ENCODE peak calls at places on chromosomes 1 and 21, in eight cellular contexts. K is transverse colon; O is colonic mucosa; H is HCT116; F is A549; J is adrenal gland; Z is PC-3; Y is CD8-positive, alpha-beta T cell. U is an unnamed sample.

GRCh38 chr1:185008746-185009360 is 34.5 kb upstream of the NIBAN1 start:
- DNase-seq in K (no peak), O (no peak), H (no peak), F (no peak), J (no peak), Z (no peak), Y (no peak), U (no peak)

GRCh38 chr1:209646558-209646957 is 5.7 kb downstream of the LAMB3 start:
- DNase-seq in K (no peak), O (no peak), H (no peak), F (peak; percentile 23), J (no peak), Z (peak; percentile 56), Y (no peak), U (no peak)

GRCh38 chr1:10901091-10901893 is 104.8 kb upstream of the CASZ1 start:
- DNase-seq in K (peak; percentile 49), O (peak; percentile 34), H (no peak), F (no peak), J (no peak), Z (peak; percentile 29), Y (no peak), U (no peak)

GRCh38 chr21:20639026-20639425 is 359.2 kb upstream of the NCAM2 start:
- DNase-seq in K (no peak), O (no peak), H (no peak), F (no peak), J (no peak), Z (peak; percentile 45), Y (no peak), U (no peak)

GRCh38 chr21:39499156-39499555 is 47.4 kb downstream of the SH3BGR start:
- DNase-seq in K (no peak), O (no peak), H (no peak), F (no peak), J (no peak), Z (no peak), Y (no peak), U (no peak)

GRCh38 chr1:113812661-113813135 is 422 bp upstream of the RSBN1 start:
- DNase-seq in K (no peak), O (no peak), H (no peak), F (no peak), J (peak; percentile 20), Z (no peak), Y (no peak), U (peak; percentile 67)

GRCh38 chr1:118275716-118276115 is 90.7 kb upstream of the SPAG17 start:
- DNase-seq in K (no peak), O (no peak), H (no peak), F (no peak), J (no peak), Z (no peak), Y (no peak), U (no peak)

GRCh38 chr1:61082336-61083013 is at the start of gene NFIA:
- DNase-seq in K (peak; percentile 75), O (peak; percentile 76), H (peak; percentile 49), F (peak; percentile 86), J (peak; percentile 72), Z (peak; percentile 68), Y (no peak), U (peak; percentile 50)

GRCh38 chr21:39182484-39183271 is 573 bp downstream of the PSMG1 start:
- DNase-seq in K (peak; percentile 23), O (peak; percentile 45), H (no peak), F (peak; percentile 4), J (peak; percentile 45), Z (peak; percentile 25), Y (peak; percentile 9), U (no peak)

GRCh38 chr1:64223329-64224151 is 20.1 kb downstream of the UBE2U start:
- DNase-seq in K (no peak), O (no peak), H (no peak), F (no peak), J (no peak), Z (peak; percentile 87), Y (no peak), U (no peak)

GRCh38 chr1:20948091-20948490 is 161.0 kb upstream of the HP1BP3 start:
- DNase-seq in K (no peak), O (no peak), H (no peak), F (no peak), J (no peak), Z (no peak), Y (no peak), U (no peak)

GRCh38 chr1:229098903-229099578 is 171.9 kb upstream of the RAB4A start:
- DNase-seq in K (no peak), O (no peak), H (no peak), F (no peak), J (no peak), Z (no peak), Y (no peak), U (no peak)

GRCh38 chr1:205229399-205229861 is 1.7 kb downstream of the TMCC2 start:
- DNase-seq in K (peak; percentile 66), O (peak; percentile 60), H (peak; percentile 48), F (peak; percentile 76), J (peak; percentile 72), Z (peak; percentile 83), Y (peak; percentile 43), U (peak; percentile 89)

GRCh38 chr1:27624467-27625233 is 10.3 kb downstream of the FGR start:
- DNase-seq in K (no peak), O (no peak), H (no peak), F (no peak), J (no peak), Z (no peak), Y (no peak), U (peak; percentile 88)

GRCh38 chr1:18149113-18149641 is 41.6 kb downstream of the IGSF21 start:
- DNase-seq in K (no peak), O (no peak), H (no peak), F (no peak), J (peak; percentile 46), Z (peak; percentile 59), Y (no peak), U (no peak)

GRCh38 chr1:57285979-57286378 is 137.9 kb downstream of the DAB1 start:
- DNase-seq in K (no peak), O (no peak), H (no peak), F (no peak), J (no peak), Z (no peak), Y (no peak), U (no peak)

GRCh38 chr1:197141556-197141955 is 4.9 kb downstream of the ASPM start:
- DNase-seq in K (no peak), O (no peak), H (no peak), F (no peak), J (no peak), Z (no peak), Y (no peak), U (no peak)

GRCh38 chr1:178533547-178533946 is 20.6 kb downstream of the TEX35 start:
- DNase-seq in K (no peak), O (no peak), H (no peak), F (no peak), J (no peak), Z (no peak), Y (no peak), U (no peak)

GRCh38 chr1:37767488-37767887 is 2.6 kb upstream of the EPHA10 start:
- DNase-seq in K (no peak), O (no peak), H (no peak), F (no peak), J (no peak), Z (no peak), Y (no peak), U (no peak)

GRCh38 chr1:225651872-225652725 is 824 bp downstream of the ENAH start:
- DNase-seq in K (no peak), O (peak; percentile 60), H (no peak), F (peak; percentile 59), J (peak; percentile 58), Z (peak; percentile 31), Y (no peak), U (peak; percentile 13)

GRCh38 chr1:109924316-109924715 is 13.7 kb downstream of the CSF1 start:
- DNase-seq in K (no peak), O (no peak), H (no peak), F (no peak), J (no peak), Z (no peak), Y (no peak), U (no peak)
- H3K27ac ChIP-seq in K (peak overlapping the region; percentile 12), O (no peak overlapping the region), H (no peak overlapping the region), F (peak overlapping the region; percentile 88), J (no peak overlapping the region), Z (no peak overlapping the region), Y (no peak overlapping the region), U (no peak overlapping the region)

GRCh38 chr1:227490478-227490877 is 72.9 kb upstream of the ZNF678 start:
- DNase-seq in K (no peak), O (no peak), H (no peak), F (no peak), J (no peak), Z (no peak), Y (no peak), U (no peak)
- TF ChIP-seq CTCF in K (no peak), O (no peak), H (no peak), F (no peak), J (no peak), Z (no peak), Y (no peak), U (no peak)

DNA sequence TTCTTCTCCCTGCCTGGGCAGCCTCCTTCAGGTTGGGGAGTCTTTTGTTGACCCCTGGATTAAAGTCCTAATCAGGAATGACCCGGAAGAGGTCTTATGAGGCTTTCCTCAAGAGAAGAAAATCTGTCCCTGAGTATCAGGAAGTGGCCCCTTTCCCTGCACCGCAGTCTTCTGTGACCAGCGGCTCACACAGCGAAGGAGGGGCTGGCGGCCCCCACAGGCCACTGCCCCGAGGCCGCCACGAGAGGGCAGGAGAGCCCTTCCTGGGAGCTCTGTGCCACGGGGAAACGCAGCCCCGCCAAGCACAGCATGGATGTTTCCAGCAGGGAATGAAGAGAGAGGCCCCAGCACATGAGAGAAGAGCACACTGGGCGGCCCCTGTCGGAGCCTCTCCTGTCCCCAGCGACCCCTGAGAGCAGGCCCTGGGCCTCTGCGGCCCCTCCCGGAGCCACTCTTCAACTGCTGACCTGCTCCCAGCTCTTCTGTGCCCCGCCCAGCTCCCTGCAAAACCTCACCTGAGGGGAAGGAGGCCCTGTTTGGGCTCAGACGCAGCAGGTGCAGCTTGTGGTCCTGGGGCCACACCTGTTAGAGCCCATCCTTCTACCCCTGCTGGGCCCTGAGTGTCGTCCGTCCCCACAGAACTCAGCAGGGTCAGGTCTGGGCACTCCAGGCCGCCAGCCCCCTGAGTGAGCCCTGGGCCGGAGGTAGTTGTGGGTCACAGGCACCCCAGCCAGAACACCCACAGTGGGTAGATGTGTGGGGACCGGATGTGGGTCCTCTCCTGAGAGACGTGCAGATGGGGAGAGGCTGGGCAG is 4.9 kb upstream of the POFUT2 start:
- DNase-seq in K (peak; percentile 83), O (peak; percentile 74), H (peak; percentile 45), F (peak; percentile 77), J (peak; percentile 90), Z (peak; percentile 90), Y (peak; percentile 64), U (peak; percentile 63)
- H3K4me1 ChIP-seq in K (peaks cover 36% of the 10 kb centered on the region), O (peaks cover 15% of the 10 kb centered on the region), H (peaks cover 13% of the 10 kb centered on the region), F (peaks cover 15% of the 10 kb centered on the region), J (peaks cover 65% of the 10 kb centered on the region), Z (peaks cover 56% of the 10 kb centered on the region), Y (peaks cover 23% of the 10 kb centered on the region), U (no peaks in the 10 kb centered on the region)

DNA sequence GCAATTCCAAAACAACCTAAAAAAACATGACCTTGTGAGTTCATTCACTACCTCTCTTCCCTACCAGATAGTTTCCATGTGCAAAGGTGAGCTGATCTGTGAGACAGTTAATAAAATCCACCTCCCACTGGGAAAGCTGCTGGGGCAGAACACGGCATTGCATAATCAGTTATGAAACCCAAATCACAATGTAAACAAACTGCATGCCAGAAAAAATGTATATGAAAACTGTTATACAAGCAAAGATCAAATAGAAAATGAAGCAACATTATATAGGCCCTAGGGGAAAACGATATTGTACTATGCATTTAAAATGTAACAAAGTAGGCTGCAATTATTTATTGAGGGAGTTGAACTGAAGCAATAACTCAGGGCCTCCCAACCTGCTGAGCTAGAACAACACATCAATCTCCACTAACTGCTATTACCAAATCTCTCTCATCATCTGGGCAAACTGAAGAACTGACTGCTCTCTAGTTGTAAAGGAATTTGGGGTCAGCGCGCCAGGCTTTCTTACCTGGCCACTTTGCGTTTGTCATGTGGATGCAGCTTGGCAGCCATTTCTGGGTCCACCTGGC is 31.0 kb downstream of the TRIT1 start:
- DNase-seq in K (no peak), O (no peak), H (no peak), F (no peak), J (no peak), Z (peak; percentile 87), Y (no peak), U (no peak)
- H3K27ac ChIP-seq in K (peak overlapping the region; percentile 35), O (no peak overlapping the region), H (no peak overlapping the region), F (no peak overlapping the region), J (no peak overlapping the region), Z (peak overlapping the region; percentile 70), Y (no peak overlapping the region), U (no peak overlapping the region)

U was measured in OCI-LY7.